ENCODE peak calls at places on chromosomes 11 and 22, in six cellular contexts. J is islet precursor cell; W is iris pigment epithelial cell; O is RPMI8226; V is CD8-positive, alpha-beta memory T cell; X is NCI-H1436 treated with DMSO at 0.1 percent for 48 hours. M is an unnamed sample.

GRCh38 chr11:29446132-29446531 is 570.7 kb downstream of the KCNA4 start:
- DNase-seq in J (no peak), W (no peak), O (no peak), V (no peak), X (no peak), M (no peak)

GRCh38 chr11:82653752-82654151 is 79.9 kb downstream of the FAM181B start:
- DNase-seq in J (no peak), W (no peak), O (no peak), V (no peak), X (no peak), M (no peak)

GRCh38 chr11:116951762-116952161 is 114.3 kb upstream of the APOA1 start:
- DNase-seq in J (no peak), W (no peak), O (no peak), V (no peak), X (no peak), M (no peak)

GRCh38 chr11:33116535-33116934 is 44.7 kb downstream of the CSTF3 start:
- DNase-seq in J (no peak), W (peak; percentile 15), O (no peak), V (no peak), X (no peak), M (no peak)

GRCh38 chr22:39514373-39514973 is 5.9 kb upstream of the ATF4 start:
- DNase-seq in J (no peak), W (peak; percentile 41), O (peak; percentile 60), V (no peak), X (no peak), M (no peak)

GRCh38 chr11:132456735-132457328 is 1075.5 kb downstream of the OPCML start:
- DNase-seq in J (peak; percentile 17), W (no peak), O (no peak), V (no peak), X (no peak), M (no peak)

GRCh38 chr11:101003468-101003867 is 126.1 kb downstream of the PGR start:
- DNase-seq in J (no peak), W (no peak), O (peak; percentile 13), V (no peak), X (no peak), M (no peak)

GRCh38 chr11:93589347-93589746 is 46.2 kb upstream of the SMCO4 start:
- DNase-seq in J (no peak), W (no peak), O (no peak), V (no peak), X (no peak), M (no peak)

GRCh38 chr22:30998329-30998728 is 29.3 kb downstream of the TUG1 start:
- DNase-seq in J (no peak), W (peak; percentile 1), O (no peak), V (no peak), X (no peak), M (no peak)

GRCh38 chr22:48104102-48104738 is 1341.8 kb downstream of the TBC1D22A start:
- DNase-seq in J (peak; percentile 14), W (no peak), O (no peak), V (no peak), X (no peak), M (no peak)

GRCh38 chr11:46541593-46542371 is 52.0 kb downstream of the AMBRA1 start:
- DNase-seq in J (no peak), W (no peak), O (peak; percentile 12), V (no peak), X (no peak), M (no peak)

GRCh38 chr11:78195917-78196545 is 7.3 kb downstream of the USP35 start:
- DNase-seq in J (no peak), W (peak; percentile 53), O (no peak), V (no peak), X (no peak), M (no peak)

GRCh38 chr11:120182357-120182756 is 28.5 kb upstream of the OAF start:
- DNase-seq in J (no peak), W (no peak), O (no peak), V (no peak), X (no peak), M (no peak)

GRCh38 chr11:57779275-57779674 is 17.7 kb downstream of the CTNND1 start:
- DNase-seq in J (peak; percentile 94), W (peak; percentile 64), O (no peak), V (no peak), X (no peak), M (no peak)

GRCh38 chr11:67698247-67698646 is 23.8 kb upstream of the ALDH3B2 start:
- DNase-seq in J (no peak), W (peak; percentile 11), O (peak; percentile 76), V (no peak), X (no peak), M (peak; percentile 67)

GRCh38 chr22:23849009-23850006 is 8.4 kb upstream of the SLC2A11 start:
- DNase-seq in J (peak; percentile 97), W (peak; percentile 48), O (peak; percentile 83), V (peak; percentile 82), X (peak; percentile 13), M (peak; percentile 93)

GRCh38 chr11:125621995-125622394 is 3.0 kb upstream of the CHEK1 start:
- DNase-seq in J (no peak), W (peak; percentile 37), O (no peak), V (no peak), X (no peak), M (no peak)

GRCh38 chr11:118117790-118118601 is 31.2 kb upstream of the SMIM35 start:
- DNase-seq in J (no peak), W (no peak), O (no peak), V (no peak), X (no peak), M (no peak)

GRCh38 chr22:28243539-28243938 is 324.5 kb upstream of the PITPNB start:
- DNase-seq in J (no peak), W (peak; percentile 74), O (no peak), V (no peak), X (no peak), M (no peak)

GRCh38 chr22:20009018-20009482 is 7.6 kb downstream of the ARVCF start:
- DNase-seq in J (peak; percentile 46), W (no peak), O (no peak), V (no peak), X (no peak), M (no peak)